ENCODE peak calls at places on chromosome 6, in six cellular contexts. K, Q, Y, Z, C and A are unnamed samples.

GRCh38 chr6:44353336-44353735 is 10.9 kb downstream of the SPATS1 start:
- DNase-seq in K (no peak), Q (no peak), Y (no peak), Z (no peak), C (no peak), A (peak; percentile 8)

GRCh38 chr6:109121411-109121810 is 26.1 kb downstream of the CEP57L1 start:
- DNase-seq in K (no peak), Q (no peak), Y (no peak), Z (no peak), C (no peak), A (no peak)

GRCh38 chr6:31763617-31763940 is 1.1 kb downstream of the SAPCD1 start:
- DNase-seq in K (peak; percentile 21), Q (no peak), Y (peak; percentile 71), Z (peak; percentile 36), C (no peak), A (peak; percentile 95)

GRCh38 chr6:146891615-146892265 is 293.0 kb downstream of the ADGB start:
- DNase-seq in K (peak; percentile 57), Q (no peak), Y (no peak), Z (peak; percentile 46), C (no peak), A (no peak)

GRCh38 chr6:63676412-63677114 is 41.0 kb downstream of the PHF3 start:
- DNase-seq in K (peak; percentile 7), Q (no peak), Y (no peak), Z (peak; percentile 10), C (no peak), A (peak; percentile 53)

GRCh38 chr6:152748843-152749242 is 1.8 kb upstream of the VIP start:
- DNase-seq in K (peak; percentile 33), Q (peak; percentile 48), Y (no peak), Z (peak; percentile 1), C (no peak), A (peak; percentile 9)

GRCh38 chr6:28542440-28543293 is 17.0 kb downstream of the GPX5 start:
- DNase-seq in K (peak; percentile 91), Q (peak; percentile 89), Y (peak; percentile 87), Z (peak; percentile 73), C (peak; percentile 88), A (peak; percentile 99)

GRCh38 chr6:130019796-130020105 is 1.4 kb downstream of the L3MBTL3 start:
- DNase-seq in K (no peak), Q (no peak), Y (no peak), Z (no peak), C (no peak), A (peak; percentile 14)

GRCh38 chr6:24922854-24923253 is 12.9 kb downstream of the RIPOR2 start:
- DNase-seq in K (no peak), Q (no peak), Y (no peak), Z (no peak), C (no peak), A (no peak)

GRCh38 chr6:131917763-131918649 is 33.2 kb downstream of the CCN2 start:
- DNase-seq in K (no peak), Q (no peak), Y (no peak), Z (no peak), C (no peak), A (peak; percentile 44)

GRCh38 chr6:154276810-154277577 is 79.6 kb downstream of the IPCEF1 start:
- DNase-seq in K (peak; percentile 50), Q (peak; percentile 75), Y (no peak), Z (peak; percentile 39), C (no peak), A (peak; percentile 14)

GRCh38 chr6:44631968-44632367 is 244.5 kb downstream of the CDC5L start:
- DNase-seq in K (no peak), Q (no peak), Y (no peak), Z (peak; percentile 47), C (no peak), A (peak; percentile 45)

GRCh38 chr6:148565931-148566663 is 180.7 kb upstream of the UST start:
- DNase-seq in K (peak; percentile 97), Q (peak; percentile 33), Y (no peak), Z (peak; percentile 89), C (no peak), A (no peak)

GRCh38 chr6:16739329-16739801 is 21.9 kb downstream of the ATXN1 start:
- DNase-seq in K (peak; percentile 76), Q (no peak), Y (no peak), Z (peak; percentile 63), C (no peak), A (peak; percentile 45)

GRCh38 chr6:73695619-73696421 is at the start of gene CD109:
- DNase-seq in K (peak; percentile 73), Q (peak; percentile 48), Y (peak; percentile 50), Z (peak; percentile 94), C (peak; percentile 70), A (peak; percentile 79)

GRCh38 chr6:21181866-21182265 is 411.7 kb upstream of the SOX4 start:
- DNase-seq in K (no peak), Q (no peak), Y (no peak), Z (no peak), C (no peak), A (no peak)

GRCh38 chr6:138476116-138476515 is 23.2 kb downstream of the NHSL1 start:
- DNase-seq in K (no peak), Q (no peak), Y (no peak), Z (no peak), C (no peak), A (no peak)

GRCh38 chr6:138483911-138484731 is 15.2 kb downstream of the NHSL1 start:
- DNase-seq in K (no peak), Q (no peak), Y (no peak), Z (no peak), C (no peak), A (no peak)

GRCh38 chr6:138482816-138483215 is 16.5 kb downstream of the NHSL1 start:
- DNase-seq in K (no peak), Q (no peak), Y (no peak), Z (no peak), C (no peak), A (no peak)

GRCh38 chr6:138477913-138478539 is 21.3 kb downstream of the NHSL1 start:
- DNase-seq in K (no peak), Q (no peak), Y (no peak), Z (no peak), C (no peak), A (no peak)

GRCh38 chr6:138480279-138480949 is 18.9 kb downstream of the NHSL1 start:
- DNase-seq in K (no peak), Q (peak; percentile 29), Y (no peak), Z (no peak), C (no peak), A (no peak)
- H2BK120ac ChIP-seq in K (no peak overlapping the region), Q (no peak overlapping the region), Y (no peak overlapping the region), Z (no peak overlapping the region), C (no peak overlapping the region), A (no peak overlapping the region)

DNA sequence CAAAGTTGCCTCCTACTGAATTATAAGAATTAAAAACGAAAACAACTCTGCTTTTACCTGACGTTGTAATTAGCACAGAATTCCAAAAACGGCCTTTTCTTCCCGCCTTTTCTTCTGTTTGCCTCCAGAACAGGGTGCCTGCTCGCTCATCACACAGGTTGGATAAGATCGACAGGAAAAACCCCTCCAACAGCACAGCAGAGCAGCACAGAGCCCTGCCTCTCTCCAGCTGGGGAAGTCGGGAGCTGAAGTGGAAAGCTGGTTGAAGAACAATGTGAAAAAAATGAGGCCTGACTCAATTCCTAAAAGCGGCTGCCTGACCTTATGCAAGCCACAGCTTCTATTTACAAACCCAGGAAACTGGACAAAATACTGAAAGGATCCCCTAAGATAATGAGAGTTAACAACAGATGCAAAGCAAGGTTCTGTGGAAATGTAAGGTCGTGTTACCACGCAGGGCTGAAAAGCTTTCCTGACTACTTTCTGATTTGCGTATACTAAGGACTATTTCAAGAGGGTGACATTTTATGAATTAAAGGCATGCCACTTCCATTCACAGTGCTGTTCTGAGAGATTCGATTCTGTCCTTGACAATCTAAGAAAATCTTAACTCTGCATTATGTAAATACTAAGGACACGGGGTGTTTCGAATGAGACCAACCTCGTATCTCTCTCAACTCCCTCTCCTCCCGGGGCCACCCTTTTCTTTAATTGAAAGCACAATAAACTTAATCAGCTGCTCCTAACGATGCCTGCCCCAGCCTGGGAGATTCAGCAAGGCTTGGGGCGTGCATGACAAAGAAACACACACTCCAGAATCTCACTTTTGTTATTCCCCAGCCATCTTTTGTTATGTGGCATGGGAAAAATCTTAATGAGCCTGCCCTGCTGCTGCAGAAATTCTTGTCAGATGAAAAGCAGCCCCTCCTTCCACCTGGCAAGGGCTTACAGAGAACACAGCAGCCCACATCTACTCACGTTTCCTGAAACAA is 117.1 kb downstream of the TTLL2 start:
- DNase-seq in K (no peak), Q (peak; percentile 87), Y (peak; percentile 95), Z (peak; percentile 26), C (peak; percentile 63), A (peak; percentile 76)
- H2BK120ac ChIP-seq in K (no peak overlapping the region), Q (no peak overlapping the region), Y (no peak overlapping the region), Z (no peak overlapping the region), C (peak overlapping the region; percentile 16), A (no peak overlapping the region)

GRCh38 chr6:37783025-37783825 is 36.3 kb upstream of the ZFAND3 start:
- DNase-seq in K (peak; percentile 23), Q (no peak), Y (no peak), Z (no peak), C (peak; percentile 77), A (peak; percentile 84)
- H2BK120ac ChIP-seq in K (peak overlapping the region; percentile 71), Q (no peak overlapping the region), Y (peak overlapping the region; percentile 4), Z (peak overlapping the region; percentile 77), C (peak overlapping the region; percentile 75), A (no peak overlapping the region)

DNA sequence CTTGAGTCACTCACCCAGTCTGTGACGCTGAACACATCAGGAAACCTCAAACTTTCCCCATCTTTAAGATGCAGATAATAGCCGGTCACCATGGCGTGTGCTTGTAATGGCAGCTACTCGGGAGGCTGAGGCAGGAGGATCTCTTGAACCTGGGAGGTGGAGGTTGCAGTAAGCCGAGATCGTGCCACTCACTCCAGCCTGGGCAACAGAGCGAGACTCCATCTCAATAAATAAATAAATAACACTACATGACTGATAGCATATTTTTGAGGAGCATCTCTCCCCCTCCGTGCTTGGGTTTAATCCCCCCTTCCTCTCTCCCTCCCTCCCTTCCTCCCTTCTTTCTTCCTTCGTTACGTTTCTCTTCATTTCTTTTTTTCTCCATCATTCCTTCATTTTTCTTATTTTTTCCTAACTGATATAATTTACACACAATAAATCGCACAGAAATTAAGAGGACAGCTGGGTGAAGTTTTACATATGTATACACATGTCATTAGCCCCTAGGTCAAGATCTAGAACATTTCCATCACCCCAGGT is 51.3 kb upstream of the EZR start:
- DNase-seq in K (no peak), Q (no peak), Y (no peak), Z (no peak), C (no peak), A (no peak)
- H2BK120ac ChIP-seq in K (peak overlapping the region; percentile 94), Q (peak overlapping the region; percentile 3), Y (no peak overlapping the region), Z (no peak overlapping the region), C (peak overlapping the region; percentile 24), A (no peak overlapping the region)